ENCODE peak calls at places on chromosomes 7 and 10, in six cellular contexts. X is AG09309; S is HFF-Myc; F is occipital lobe; O is naive thymus-derived CD8-positive, alpha-beta T cell; Z is Peyer's patch. M is an unnamed sample.

GRCh38 chr10:17504547-17505245 is 50.3 kb upstream of the ST8SIA6 start:
- DNase-seq in S (no peak), O (no peak), X (peak), F (no peak), Z (no peak), M (no peak)

GRCh38 chr10:102358717-102359382 is 36.7 kb upstream of the NFKB2 start:
- DNase-seq in O (no peak), F (no peak), S (no peak), Z (no peak), X (peak), M (no peak)

GRCh38 chr10:103273026-103273425 is 3.9 kb upstream of the INA start:
- DNase-seq in Z (no peak), F (peak), O (no peak), X (peak), S (peak), M (no peak)

GRCh38 chr10:35819011-35819410 is 176.9 kb upstream of the FZD8 start:
- DNase-seq in X (no peak), F (no peak), Z (no peak), S (no peak), O (no peak), M (no peak)

GRCh38 chr10:7826971-7827370 is 8.7 kb downstream of the TAF3 start:
- DNase-seq in X (no peak), S (peak), O (no peak), F (no peak), Z (no peak), M (no peak)

GRCh38 chr7:123580406-123581161 is 21.0 kb upstream of the ASB15 start:
- DNase-seq in Z (no peak), F (peak), X (peak), S (no peak), O (no peak), M (peak)

GRCh38 chr10:93542358-93542791 is 24.1 kb upstream of the FFAR4 start:
- DNase-seq in S (no peak), O (no peak), X (no peak), F (no peak), Z (no peak), M (no peak)

GRCh38 chr10:116274141-116274861 is 1.3 kb upstream of the GFRA1 start:
- DNase-seq in Z (no peak), F (no peak), O (no peak), S (peak), X (no peak), M (no peak)

GRCh38 chr7:138726288-138726687 is 25.1 kb upstream of the SVOPL start:
- DNase-seq in O (no peak), X (no peak), Z (no peak), F (no peak), S (no peak), M (no peak)

GRCh38 chr10:107415446-107415845 is 250.9 kb upstream of the SORCS1 start:
- DNase-seq in Z (no peak), F (no peak), O (no peak), X (no peak), S (no peak), M (no peak)

GRCh38 chr7:8719102-8719501 is 285.7 kb downstream of the NXPH1 start:
- DNase-seq in S (no peak), Z (no peak), O (no peak), F (no peak), X (no peak), M (no peak)

GRCh38 chr7:81937091-81937490 is 167.2 kb upstream of the HGF start:
- DNase-seq in F (no peak), X (no peak), Z (no peak), O (no peak), S (no peak), M (no peak)

GRCh38 chr10:93096901-93097300 is 23.2 kb downstream of the CYP26A1 start:
- DNase-seq in Z (no peak), F (no peak), X (no peak), O (no peak), S (no peak), M (no peak)

GRCh38 chr10:69558559-69558958 is 14.7 kb downstream of the NEUROG3 start:
- DNase-seq in S (no peak), O (no peak), X (no peak), Z (no peak), F (no peak), M (no peak)

GRCh38 chr7:43781726-43782607 is 23.5 kb downstream of the BLVRA start:
- DNase-seq in Z (no peak), S (no peak), X (peak), F (no peak), O (no peak), M (no peak)

GRCh38 chr7:111796671-111797070 is 234.4 kb upstream of the IMMP2L start:
- DNase-seq in F (no peak), Z (no peak), S (no peak), O (no peak), X (no peak), M (no peak)

GRCh38 chr10:42952358-42952757 is 124.5 kb upstream of the RET start:
- DNase-seq in X (no peak), S (no peak), O (no peak), Z (peak), F (no peak), M (no peak)